ENCODE peak calls at places on chromosomes 1 and 21, in seven cellular contexts. P is chondrocyte, C is kidney epithelial cell, R is skeletal muscle cell, E is GM23338, W is Karpas-422, Y is ecto neural progenitor cell. Q is an unnamed sample.

GRCh38 chr1:20590313-20590777 is 1.4 kb downstream of the CDA start:
- DNase-seq in P (no peak), C (no peak), R (no peak), E (no peak), W (no peak), Y (no peak), Q (no peak)

GRCh38 chr1:8510041-8510823 is 192.3 kb downstream of the SLC45A1 start:
- DNase-seq in P (no peak), C (no peak), R (peak), E (no peak), W (peak), Y (no peak), Q (peak)

GRCh38 chr1:36520056-36520455 is 37.3 kb upstream of the CSF3R start:
- DNase-seq in P (no peak), C (no peak), R (no peak), E (no peak), W (no peak), Y (no peak), Q (no peak)

GRCh38 chr1:20426923-20427322 is 59.1 kb downstream of the CAMK2N1 start:
- DNase-seq in P (no peak), C (peak), R (peak), E (no peak), W (no peak), Y (no peak), Q (peak)

GRCh38 chr1:5238351-5239123 is 584.1 kb downstream of the AJAP1 start:
- DNase-seq in P (no peak), C (no peak), R (no peak), E (no peak), W (no peak), Y (no peak), Q (no peak)

GRCh38 chr1:160682983-160683886 is 28.4 kb downstream of the CD48 start:
- DNase-seq in P (no peak), C (no peak), R (no peak), E (no peak), W (no peak), Y (no peak), Q (no peak)

GRCh38 chr21:42683371-42684108 is 30.1 kb downstream of the PDE9A start:
- DNase-seq in P (no peak), C (no peak), R (no peak), E (no peak), W (no peak), Y (no peak), Q (no peak)

GRCh38 chr1:237005674-237006073 is 1.4 kb upstream of the MT1HL1 start:
- DNase-seq in P (no peak), C (no peak), R (no peak), E (no peak), W (no peak), Y (no peak), Q (no peak)

GRCh38 chr1:30522031-30523004 is 201.1 kb downstream of the MATN1 start:
- DNase-seq in P (peak), C (no peak), R (peak), E (no peak), W (no peak), Y (peak), Q (peak)

GRCh38 chr1:232767381-232768074 is 37.7 kb upstream of the MAP10 start:
- DNase-seq in P (no peak), C (peak), R (peak), E (no peak), W (no peak), Y (no peak), Q (peak)

GRCh38 chr1:209850342-209850979 is 22.7 kb downstream of the UTP25 start:
- DNase-seq in P (no peak), C (no peak), R (peak), E (peak), W (peak), Y (peak), Q (no peak)

GRCh38 chr1:158028956-158029355 is 35.5 kb downstream of the KIRREL1 start:
- DNase-seq in P (no peak), C (peak), R (no peak), E (no peak), W (no peak), Y (no peak), Q (no peak)

GRCh38 chr1:241413386-241413785 is 56.4 kb upstream of the RGS7 start:
- DNase-seq in P (no peak), C (no peak), R (peak), E (no peak), W (no peak), Y (no peak), Q (peak)

GRCh38 chr1:96962807-96963206 is 241.2 kb downstream of the PTBP2 start:
- DNase-seq in P (no peak), C (peak), R (peak), E (no peak), W (no peak), Y (no peak), Q (no peak)

GRCh38 chr1:18400347-18401102 is 80.2 kb upstream of the KLHDC7A start:
- DNase-seq in P (no peak), C (no peak), R (no peak), E (no peak), W (no peak), Y (no peak), Q (no peak)

GRCh38 chr1:67213164-67213563 is 46.9 kb downstream of the IL23R start:
- DNase-seq in P (no peak), C (no peak), R (no peak), E (peak), W (peak), Y (no peak), Q (no peak)

GRCh38 chr1:57321776-57322175 is 102.1 kb downstream of the DAB1 start:
- DNase-seq in P (no peak), C (no peak), R (no peak), E (no peak), W (no peak), Y (no peak), Q (no peak)

GRCh38 chr1:3495776-3496745 is 41.6 kb downstream of the ARHGEF16 start:
- DNase-seq in P (no peak), C (no peak), R (no peak), E (no peak), W (no peak), Y (no peak), Q (no peak)

GRCh38 chr1:232462200-232462599 is 167.7 kb downstream of the SIPA1L2 start:
- DNase-seq in P (no peak), C (peak), R (no peak), E (no peak), W (no peak), Y (no peak), Q (no peak)

GRCh38 chr1:107776898-107777663 is 187.9 kb downstream of the VAV3 start:
- DNase-seq in P (no peak), C (no peak), R (no peak), E (no peak), W (no peak), Y (no peak), Q (no peak)

GRCh38 chr1:228341814-228342626 is 64.6 kb downstream of the TRIM11 start:
- DNase-seq in P (no peak), C (no peak), R (no peak), E (no peak), W (no peak), Y (no peak), Q (no peak)

Q was measured in stromal cell of bone marrow.